ENCODE peak calls at places on chromosome 1, in five cellular contexts. Q is esophagus muscularis mucosa, X is astrocyte of the cerebellum, J is heart left ventricle, M is cardiac fibroblast. L is an unnamed sample.

GRCh38 chr1:54996869-54997710 is 1.6 kb upstream of the BSND start:
- DNase-seq in Q (no peak), X (no peak), J (no peak), M (no peak), L (no peak)

GRCh38 chr1:164561007-164561406 is 2.0 kb downstream of the PBX1 start:
- DNase-seq in Q (no peak), X (no peak), J (no peak), M (peak), L (no peak)

GRCh38 chr1:42935971-42936308 is 22.7 kb downstream of the SLC2A1 start:
- DNase-seq in Q (no peak), X (no peak), J (no peak), M (no peak), L (no peak)

GRCh38 chr1:29237906-29238600 is 1.7 kb downstream of the PTPRU start:
- DNase-seq in Q (no peak), X (no peak), J (peak), M (peak), L (no peak)

GRCh38 chr1:9595156-9595967 is 6.7 kb downstream of the TMEM201 start:
- DNase-seq in Q (no peak), X (no peak), J (no peak), M (no peak), L (no peak)

GRCh38 chr1:86852737-86853408 is 61.1 kb downstream of the SELENOF start:
- DNase-seq in Q (no peak), X (no peak), J (no peak), M (peak), L (no peak)

GRCh38 chr1:95233321-95233736 is 681 bp upstream of the RWDD3 start:
- DNase-seq in Q (no peak), X (no peak), J (peak), M (no peak), L (no peak)

GRCh38 chr1:165560834-165561233 is 17.0 kb downstream of the LRRC52 start:
- DNase-seq in Q (no peak), X (no peak), J (peak), M (no peak), L (no peak)

GRCh38 chr1:228263636-228264035 is 55.8 kb downstream of the OBSCN start:
- DNase-seq in Q (peak), X (no peak), J (no peak), M (no peak), L (no peak)

GRCh38 chr1:231628207-231628876 is 1.8 kb downstream of the DISC1 start:
- DNase-seq in Q (no peak), X (no peak), J (no peak), M (peak), L (no peak)

GRCh38 chr1:160429125-160429551 is 28.8 kb downstream of the VANGL2 start:
- DNase-seq in Q (no peak), X (no peak), J (no peak), M (peak), L (no peak)

GRCh38 chr1:235597867-235598553 is 51.6 kb downstream of the GNG4 start:
- DNase-seq in Q (no peak), X (peak), J (no peak), M (peak), L (no peak)

GRCh38 chr1:115893545-115893944 is 52.6 kb upstream of the NHLH2 start:
- DNase-seq in Q (peak), X (no peak), J (no peak), M (no peak), L (no peak)

GRCh38 chr1:205961970-205962820 is 18.9 kb upstream of the SLC26A9 start:
- DNase-seq in Q (no peak), X (no peak), J (no peak), M (peak), L (no peak)

GRCh38 chr1:68210027-68210426 is 22.3 kb downstream of the WLS start:
- DNase-seq in Q (no peak), X (no peak), J (no peak), M (peak), L (no peak)

GRCh38 chr1:203083463-203083921 is 2.3 kb downstream of the MYOG start:
- DNase-seq in Q (peak), X (no peak), J (no peak), M (no peak), L (no peak)

GRCh38 chr1:207021876-207022596 is 10.5 kb downstream of the C1orf116 start:
- DNase-seq in Q (peak), X (no peak), J (no peak), M (no peak), L (no peak)

GRCh38 chr1:206856674-206857464 is 8.6 kb upstream of the IL20 start:
- DNase-seq in Q (no peak), X (no peak), J (no peak), M (peak), L (peak)

GRCh38 chr1:112619518-112620458 is at the start of gene CAPZA1:
- DNase-seq in Q (peak), X (peak), J (peak), M (peak), L (peak)

GRCh38 chr1:61953076-61953789 is 211.0 kb downstream of the PATJ start:
- DNase-seq in Q (no peak), X (peak), J (no peak), M (no peak), L (no peak)

GRCh38 chr1:153260980-153261792 is 1.7 kb downstream of the LORICRIN start:
- DNase-seq in Q (peak), X (no peak), J (peak), M (no peak), L (no peak)

GRCh38 chr1:216788671-216789070 is 65.4 kb upstream of the ESRRG start:
- DNase-seq in Q (no peak), X (no peak), J (no peak), M (no peak), L (no peak)

GRCh38 chr1:226891346-226891745 is 20.9 kb downstream of the PSEN2 start:
- DNase-seq in Q (no peak), X (no peak), J (no peak), M (no peak), L (no peak)
- H3K4me3 ChIP-seq in Q (no peak), X (no peak), J (no peak), M (no peak), L (no peak)

GRCh38 chr1:58573705-58574591 is 3.1 kb downstream of the TACSTD2 start:
- DNase-seq in Q (no peak), X (no peak), J (no peak), M (no peak), L (peak)
- H3K4me3 ChIP-seq in Q (no peak), X (no peak), J (no peak), M (no peak), L (no peak)

GRCh38 chr1:111441573-111442192 is 7.4 kb downstream of the WDR77 start:
- DNase-seq in Q (peak), X (no peak), J (no peak), M (peak), L (peak)
- H3K4me3 ChIP-seq in Q (no peak), X (no peak), J (no peak), M (no peak), L (no peak)

GRCh38 chr1:99728494-99729235 is 37.8 kb downstream of the FRRS1 start:
- DNase-seq in Q (no peak), X (no peak), J (peak), M (peak), L (no peak)

GRCh38 chr1:99725996-99726395 is 40.4 kb downstream of the FRRS1 start:
- DNase-seq in Q (no peak), X (no peak), J (no peak), M (no peak), L (no peak)

GRCh38 chr1:99726818-99727217 is 39.6 kb downstream of the FRRS1 start:
- DNase-seq in Q (no peak), X (no peak), J (no peak), M (no peak), L (no peak)

GRCh38 chr1:99726407-99726806 is 40.0 kb downstream of the FRRS1 start:
- DNase-seq in Q (no peak), X (no peak), J (no peak), M (no peak), L (no peak)

GRCh38 chr1:99727575-99728190 is 38.8 kb downstream of the FRRS1 start:
- DNase-seq in Q (no peak), X (peak), J (no peak), M (peak), L (no peak)
- H3K4me3 ChIP-seq in Q (no peak), X (no peak), J (peak), M (no peak), L (no peak)

GRCh38 chr1:27527223-27527856 is 37.4 kb upstream of the WASF2 start:
- DNase-seq in Q (no peak), X (no peak), J (peak), M (no peak), L (peak)
- H3K4me3 ChIP-seq in Q (peak), X (no peak), J (peak), M (no peak), L (no peak)

GRCh38 chr1:182680901-182681300 is 3.5 kb downstream of the RGS8 start:
- DNase-seq in Q (no peak), X (no peak), J (no peak), M (peak), L (no peak)
- H3K4me3 ChIP-seq in Q (no peak), X (no peak), J (no peak), M (no peak), L (no peak)

GRCh38 chr1:35557118-35557610 is at the start of gene KIAA0319L:
- DNase-seq in Q (no peak), X (no peak), J (peak), M (peak), L (peak)

GRCh38 chr1:35555601-35556477 is 1.4 kb downstream of the KIAA0319L start:
- DNase-seq in Q (no peak), X (no peak), J (no peak), M (peak), L (no peak)

GRCh38 chr1:35557611-35558373 is at the start of gene NCDN:
- DNase-seq in Q (peak), X (peak), J (peak), M (peak), L (peak)

GRCh38 chr1:35555212-35555584 is 2.0 kb downstream of the KIAA0319L start:
- DNase-seq in Q (no peak), X (no peak), J (no peak), M (peak), L (no peak)

GRCh38 chr1:35556494-35557117 is 597 bp downstream of the KIAA0319L start:
- DNase-seq in Q (no peak), X (no peak), J (no peak), M (no peak), L (no peak)
- H3K4me3 ChIP-seq in Q (peak), X (peak), J (peak), M (peak), L (peak)

GRCh38 chr1:40857737-40858136 is 4.4 kb downstream of the CITED4 start:
- DNase-seq in Q (no peak), X (no peak), J (no peak), M (no peak), L (no peak)

GRCh38 chr1:40855513-40855912 is 6.7 kb downstream of the CITED4 start:
- DNase-seq in Q (no peak), X (no peak), J (no peak), M (no peak), L (no peak)

GRCh38 chr1:40859017-40859416 is 3.1 kb downstream of the CITED4 start:
- DNase-seq in Q (no peak), X (no peak), J (no peak), M (no peak), L (no peak)

GRCh38 chr1:40856116-40856515 is 6.0 kb downstream of the CITED4 start:
- DNase-seq in Q (no peak), X (no peak), J (no peak), M (no peak), L (no peak)

DNA sequence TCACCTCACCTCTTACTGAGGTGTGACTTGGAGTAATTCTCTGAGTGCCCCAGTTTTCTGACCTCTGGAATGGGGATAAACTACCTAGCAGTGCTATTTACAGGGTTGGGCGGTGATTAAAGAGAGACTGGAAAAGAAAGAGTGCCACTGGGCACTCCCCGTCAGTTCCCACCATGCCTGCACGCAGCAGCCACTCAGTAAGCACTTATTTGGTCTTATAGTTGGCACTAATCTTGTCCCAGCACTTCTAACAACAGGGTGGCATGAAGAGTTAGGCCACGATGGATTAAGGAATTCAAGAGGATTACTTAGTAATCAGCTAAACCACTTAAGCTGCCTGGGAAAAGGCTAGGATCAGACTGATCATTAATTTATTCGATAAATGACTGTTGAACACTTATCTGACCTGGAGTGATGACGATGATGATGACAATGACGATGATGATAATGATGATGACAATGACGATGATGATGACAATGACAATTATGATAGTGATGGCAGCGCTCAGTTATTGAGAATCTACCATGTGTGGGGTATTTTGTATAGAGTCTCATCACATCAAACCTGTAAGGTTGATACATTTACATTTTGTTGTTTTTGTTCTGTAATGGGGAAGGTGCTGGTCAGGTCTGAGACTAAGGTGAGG is 5.4 kb downstream of the CITED4 start:
- DNase-seq in Q (no peak), X (no peak), J (no peak), M (no peak), L (no peak)
- H3K4me3 ChIP-seq in Q (no peak), X (no peak), J (no peak), M (no peak), L (no peak)

L was measured in Jurkat, Clone E6-1.